ENCODE peak calls at places on chromosomes 2 and 18, in six cellular contexts. H is CD8-positive, alpha-beta memory T cell; B is left ventricle myocardium inferior; K is NCI-H1436; Z is pons; E is H9. M is an unnamed sample.

GRCh38 chr2:31987454-31987853 is 23.4 kb downstream of the MEMO1 start:
- DNase-seq in H (no peak), B (no peak), K (no peak), Z (no peak), E (no peak), M (no peak)

GRCh38 chr2:216485745-216486144 is 12.9 kb upstream of the RPL37A start:
- DNase-seq in H (no peak), B (no peak), K (no peak), Z (no peak), E (no peak), M (no peak)

GRCh38 chr18:27861539-27861938 is 315.4 kb downstream of the CDH2 start:
- DNase-seq in H (no peak), B (no peak), K (peak; percentile 64), Z (no peak), E (no peak), M (no peak)

GRCh38 chr2:147173186-147173575 is 671.6 kb upstream of the ACVR2A start:
- DNase-seq in H (no peak), B (no peak), K (no peak), Z (no peak), E (no peak), M (no peak)

GRCh38 chr2:63667132-63667531 is 78.4 kb downstream of the MDH1 start:
- DNase-seq in H (no peak), B (no peak), K (no peak), Z (no peak), E (no peak), M (no peak)

GRCh38 chr2:126850951-126851350 is 47.7 kb upstream of the TEX51 start:
- DNase-seq in H (no peak), B (no peak), K (no peak), Z (no peak), E (no peak), M (no peak)

GRCh38 chr2:59786684-59787083 is 766.8 kb downstream of the BCL11A start:
- DNase-seq in H (no peak), B (no peak), K (no peak), Z (no peak), E (no peak), M (no peak)

GRCh38 chr2:74507926-74508520 is 528 bp upstream of the PCGF1 start:
- DNase-seq in H (no peak), B (no peak), K (peak; percentile 65), Z (peak; percentile 11), E (peak; percentile 66), M (peak; percentile 73)

GRCh38 chr2:134411828-134412638 is 158.2 kb downstream of the MGAT5 start:
- DNase-seq in H (peak; percentile 56), B (peak; percentile 47), K (peak; percentile 78), Z (peak; percentile 99), E (peak; percentile 78), M (no peak)

GRCh38 chr2:235724964-235725603 is 231.2 kb downstream of the AGAP1 start:
- DNase-seq in H (no peak), B (peak; percentile 70), K (no peak), Z (peak; percentile 79), E (no peak), M (peak; percentile 84)

GRCh38 chr18:13368080-13368813 is 149.7 kb downstream of the LDLRAD4 start:
- DNase-seq in H (no peak), B (no peak), K (no peak), Z (no peak), E (no peak), M (no peak)

GRCh38 chr2:177852389-177852788 is 220.2 kb downstream of the PDE11A start:
- DNase-seq in H (no peak), B (no peak), K (no peak), Z (no peak), E (no peak), M (no peak)

GRCh38 chr2:105812180-105813044 is 67.7 kb downstream of the NCK2 start:
- DNase-seq in H (no peak), B (peak; percentile 41), K (no peak), Z (peak; percentile 65), E (no peak), M (peak; percentile 78)

GRCh38 chr2:219638948-219639341 is 11.5 kb downstream of the SLC4A3 start:
- DNase-seq in H (no peak), B (no peak), K (no peak), Z (peak; percentile 7), E (no peak), M (no peak)

GRCh38 chr2:236572482-236572881 is 2.9 kb downstream of the ACKR3 start:
- DNase-seq in H (no peak), B (peak; percentile 61), K (no peak), Z (no peak), E (no peak), M (peak; percentile 79)

GRCh38 chr18:23142285-23142929 is 7.1 kb downstream of the CABLES1 start:
- DNase-seq in H (no peak), B (no peak), K (no peak), Z (no peak), E (no peak), M (no peak)

GRCh38 chr2:165408191-165408590 is 61.3 kb upstream of the CSRNP3 start:
- DNase-seq in H (no peak), B (no peak), K (no peak), Z (no peak), E (no peak), M (no peak)

GRCh38 chr2:167933097-167933814 is 314.1 kb downstream of the STK39 start:
- DNase-seq in H (no peak), B (no peak), K (no peak), Z (no peak), E (no peak), M (no peak)

GRCh38 chr18:10025756-10026290 is 112.0 kb downstream of the VAPA start:
- DNase-seq in H (no peak), B (no peak), K (no peak), Z (no peak), E (no peak), M (no peak)

GRCh38 chr2:176885661-176886060 is 326.9 kb upstream of the HNRNPA3 start:
- DNase-seq in H (no peak), B (no peak), K (no peak), Z (no peak), E (no peak), M (no peak)

GRCh38 chr2:109674894-109675534 is 60.9 kb downstream of the SOWAHC start:
- DNase-seq in H (no peak), B (no peak), K (no peak), Z (no peak), E (no peak), M (peak; percentile 23)

GRCh38 chr2:220353897-220354296 is 726.5 kb downstream of the SLC4A3 start:
- DNase-seq in H (no peak), B (no peak), K (no peak), Z (no peak), E (no peak), M (no peak)

GRCh38 chr2:110732422-110733413 is at the start of gene ACOXL:
- DNase-seq in H (no peak), B (no peak), K (peak; percentile 5), Z (no peak), E (peak; percentile 91), M (peak; percentile 70)

GRCh38 chr18:8635087-8635486 is 25.9 kb downstream of the RAB12 start:
- DNase-seq in H (no peak), B (no peak), K (no peak), Z (no peak), E (no peak), M (no peak)

GRCh38 chr2:120770641-120771040 is 35.0 kb downstream of the GLI2 start:
- DNase-seq in H (no peak), B (peak; percentile 11), K (no peak), Z (no peak), E (no peak), M (peak; percentile 21)